ENCODE peak calls at places on chromosomes 3 and 15, in five cellular contexts. R is CD4-positive, alpha-beta T cell; B is neural progenitor cell; J is HepG2; T is IMR-90. W is an unnamed sample.

GRCh38 chr3:176296066-176296597 is 901.1 kb downstream of the TBL1XR1 start:
- DNase-seq in R (no peak), B (no peak), J (no peak), T (peak; percentile 2), W (no peak)

GRCh38 chr3:107184375-107184774 is 192.9 kb upstream of the CCDC54 start:
- DNase-seq in R (no peak), B (no peak), J (no peak), T (peak; percentile 25), W (no peak)

GRCh38 chr15:52857937-52858336 is 67.8 kb upstream of the ONECUT1 start:
- DNase-seq in R (no peak), B (no peak), J (no peak), T (peak; percentile 2), W (peak; percentile 30)

GRCh38 chr3:187808466-187809291 is 63.4 kb upstream of the BCL6 start:
- DNase-seq in R (no peak), B (peak; percentile 67), J (peak; percentile 82), T (no peak), W (peak; percentile 68)

GRCh38 chr15:70504305-70504951 is 258.9 kb downstream of the UACA start:
- DNase-seq in R (no peak), B (no peak), J (no peak), T (peak; percentile 55), W (no peak)

GRCh38 chr3:100044369-100044768 is 69.9 kb downstream of the FILIP1L start:
- DNase-seq in R (no peak), B (no peak), J (no peak), T (no peak), W (no peak)

GRCh38 chr3:42942693-42943092 is 36.4 kb upstream of the GASK1A start:
- DNase-seq in R (no peak), B (no peak), J (no peak), T (no peak), W (no peak)

GRCh38 chr3:189160519-189161309 is 11.1 kb upstream of the TPRG1 start:
- DNase-seq in R (no peak), B (no peak), J (no peak), T (no peak), W (peak; percentile 14)

GRCh38 chr15:57118013-57118799 is 199.8 kb downstream of the TCF12 start:
- DNase-seq in R (no peak), B (no peak), J (peak; percentile 27), T (peak; percentile 31), W (peak; percentile 15)

GRCh38 chr3:71076361-71076997 is 507.0 kb downstream of the FOXP1 start:
- DNase-seq in R (no peak), B (no peak), J (peak; percentile 41), T (peak; percentile 77), W (no peak)

GRCh38 chr3:184284696-184285095 is 8.9 kb downstream of the ECE2 start:
- DNase-seq in R (no peak), B (peak; percentile 88), J (peak; percentile 58), T (peak; percentile 65), W (peak; percentile 67)

GRCh38 chr3:101138817-101139216 is 145.6 kb upstream of the ABI3BP start:
- DNase-seq in R (no peak), B (peak; percentile 3), J (no peak), T (no peak), W (no peak)

GRCh38 chr3:119743921-119744320 is 38.0 kb upstream of the NR1I2 start:
- DNase-seq in R (no peak), B (no peak), J (no peak), T (no peak), W (no peak)

GRCh38 chr15:39261397-39261796 is 319.5 kb upstream of the THBS1 start:
- DNase-seq in R (no peak), B (no peak), J (no peak), T (no peak), W (no peak)

GRCh38 chr15:39255760-39256159 is 325.1 kb upstream of the THBS1 start:
- DNase-seq in R (no peak), B (no peak), J (no peak), T (no peak), W (no peak)

GRCh38 chr15:39265261-39265660 is 315.6 kb upstream of the THBS1 start:
- DNase-seq in R (no peak), B (no peak), J (no peak), T (no peak), W (no peak)

DNA sequence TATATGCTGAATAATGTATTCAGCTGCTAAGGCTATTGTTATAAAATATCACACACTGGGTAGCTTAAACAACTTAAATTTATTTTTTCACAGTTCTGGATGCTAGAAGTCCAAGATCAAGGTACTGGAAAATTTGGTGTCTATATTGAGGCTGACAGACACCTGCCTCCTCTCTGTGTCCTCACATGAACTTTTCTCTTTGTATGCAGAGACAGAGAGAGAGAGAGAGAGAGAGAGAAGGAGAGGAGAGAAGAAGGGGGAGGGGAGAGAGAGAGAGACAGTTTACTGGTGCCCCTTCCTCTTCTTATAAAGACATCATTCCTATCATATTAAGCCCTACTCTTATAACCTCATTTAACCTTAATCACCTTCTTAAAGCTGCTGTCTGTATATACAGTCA is 320.1 kb upstream of the THBS1 start:
- DNase-seq in R (no peak), B (no peak), J (no peak), T (no peak), W (no peak)
- H3K27ac ChIP-seq in R (no peak overlapping the region), B (no peak overlapping the region), J (no peak overlapping the region), T (no peak overlapping the region), W (no peak overlapping the region)

GRCh38 chr3:129621626-129622417 is 15.3 kb upstream of the PLXND1 start:
- DNase-seq in R (no peak), B (no peak), J (no peak), T (no peak), W (no peak)
- H3K27ac ChIP-seq in R (no peak overlapping the region), B (no peak overlapping the region), J (no peak overlapping the region), T (no peak overlapping the region), W (peak overlapping the region; percentile 7)

GRCh38 chr15:65870889-65871533 is 1.7 kb downstream of the RAB11A start:
- DNase-seq in R (no peak), B (no peak), J (peak; percentile 40), T (peak; percentile 77), W (peak; percentile 73)
- H3K27ac ChIP-seq in R (peak overlapping the region; percentile 5), B (no peak overlapping the region), J (peak overlapping the region; percentile 87), T (peak overlapping the region; percentile 53), W (peak overlapping the region; percentile 91)

GRCh38 chr15:96273317-96274086 is 57.0 kb upstream of the NR2F2 start:
- DNase-seq in R (no peak), B (no peak), J (no peak), T (peak; percentile 100), W (peak; percentile 97)

GRCh38 chr15:96274087-96274440 is 56.4 kb upstream of the NR2F2 start:
- DNase-seq in R (no peak), B (no peak), J (no peak), T (no peak), W (no peak)

GRCh38 chr15:96272427-96272826 is 58.1 kb upstream of the NR2F2 start:
- DNase-seq in R (no peak), B (no peak), J (no peak), T (no peak), W (no peak)

GRCh38 chr15:96274698-96275097 is 55.8 kb upstream of the NR2F2 start:
- DNase-seq in R (no peak), B (no peak), J (no peak), T (no peak), W (peak; percentile 24)

DNA sequence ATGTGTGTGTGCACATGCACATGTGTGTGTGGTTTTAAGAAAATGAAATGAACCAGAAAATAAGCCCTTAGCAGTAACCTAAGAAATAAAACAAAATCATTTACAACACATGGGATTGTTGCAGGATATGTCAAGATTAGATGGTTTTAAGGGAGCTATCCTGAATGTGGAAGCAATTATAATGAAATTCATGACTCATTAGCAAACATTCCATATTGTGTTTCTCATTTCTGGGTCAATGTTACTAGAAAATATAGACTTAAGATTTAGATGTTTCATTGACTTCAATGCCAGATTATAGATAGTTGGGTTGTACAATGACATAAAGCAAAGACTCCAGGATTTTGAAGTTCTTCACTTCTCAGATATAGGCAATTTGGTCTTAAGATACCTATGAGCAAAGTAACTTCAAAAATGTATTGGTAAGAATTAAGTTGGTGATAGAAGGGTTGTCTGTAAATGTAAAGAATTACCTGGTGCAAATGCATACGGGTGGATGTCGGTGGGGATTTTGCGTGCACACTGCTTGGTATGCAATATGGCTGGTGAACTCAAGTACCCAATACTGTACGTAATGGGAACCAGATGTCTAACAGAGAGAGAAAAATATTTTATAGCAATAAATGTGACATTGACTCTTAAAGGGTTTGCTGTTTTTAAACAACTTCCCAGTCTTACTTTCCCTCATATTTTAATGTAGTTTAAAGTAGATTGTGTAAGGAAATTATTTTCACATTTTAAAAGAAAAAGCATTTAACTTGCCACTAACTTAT is 53.9 kb upstream of the NR2F2 start:
- DNase-seq in R (no peak), B (no peak), J (no peak), T (peak; percentile 85), W (peak; percentile 59)
- H3K27ac ChIP-seq in R (no peak overlapping the region), B (no peak overlapping the region), J (no peak overlapping the region), T (peak overlapping the region; percentile 35), W (no peak overlapping the region)

GRCh38 chr3:170999737-171000242 is 26.7 kb downstream of the SLC2A2 start:
- DNase-seq in R (no peak), B (no peak), J (peak; percentile 52), T (peak; percentile 93), W (peak; percentile 80)
- H3K27ac ChIP-seq in R (no peak overlapping the region), B (no peak overlapping the region), J (peak overlapping the region; percentile 87), T (no peak overlapping the region), W (no peak overlapping the region)

GRCh38 chr15:77496710-77497107 is 76.0 kb downstream of the HMG20A start:
- DNase-seq in R (peak; percentile 63), B (peak; percentile 82), J (peak; percentile 68), T (peak; percentile 97), W (peak; percentile 89)
- H3K27ac ChIP-seq in R (no peak overlapping the region), B (no peak overlapping the region), J (no peak overlapping the region), T (peak overlapping the region; percentile 68), W (peak overlapping the region; percentile 97)

GRCh38 chr15:91849180-91849579 is 4.3 kb upstream of the SLCO3A1 start:
- DNase-seq in R (no peak), B (no peak), J (no peak), T (no peak), W (no peak)
- H3K27ac ChIP-seq in R (no peak overlapping the region), B (no peak overlapping the region), J (no peak overlapping the region), T (no peak overlapping the region), W (no peak overlapping the region)

GRCh38 chr3:51718547-51719412 is 11.9 kb downstream of the GRM2 start:
- DNase-seq in R (peak; percentile 11), B (peak; percentile 91), J (peak; percentile 64), T (peak; percentile 20), W (peak; percentile 28)
- H3K27ac ChIP-seq in R (no peak overlapping the region), B (no peak overlapping the region), J (no peak overlapping the region), T (no peak overlapping the region), W (no peak overlapping the region)

GRCh38 chr3:98990657-98991056 is 89.2 kb upstream of the DCBLD2 start:
- DNase-seq in R (no peak), B (no peak), J (no peak), T (no peak), W (no peak)

GRCh38 chr3:98985406-98985805 is 83.9 kb upstream of the DCBLD2 start:
- DNase-seq in R (no peak), B (no peak), J (no peak), T (no peak), W (no peak)

GRCh38 chr3:98982336-98982735 is 80.8 kb upstream of the DCBLD2 start:
- DNase-seq in R (no peak), B (peak; percentile 26), J (no peak), T (peak; percentile 36), W (no peak)

GRCh38 chr3:98984024-98984423 is 82.5 kb upstream of the DCBLD2 start:
- DNase-seq in R (no peak), B (no peak), J (no peak), T (no peak), W (no peak)

GRCh38 chr3:98986073-98986472 is 84.6 kb upstream of the DCBLD2 start:
- DNase-seq in R (no peak), B (peak; percentile 79), J (peak; percentile 68), T (peak; percentile 97), W (peak; percentile 82)
- H3K27ac ChIP-seq in R (no peak overlapping the region), B (no peak overlapping the region), J (no peak overlapping the region), T (no peak overlapping the region), W (no peak overlapping the region)

W was measured in RWPE1.